ENCODE peak calls at places on chromosomes 6 and 20, in six cellular contexts. C, N, Q, W, G and Z are unnamed samples.

GRCh38 chr6:137351890-137352289 is 132.7 kb upstream of the IFNGR1 start:
- DNase-seq in W (no peak), G (no peak), Q (peak; percentile 95), C (no peak), N (no peak), Z (no peak)

GRCh38 chr6:6942826-6943225 is 164.9 kb upstream of the RREB1 start:
- DNase-seq in C (no peak), N (no peak), G (no peak), Q (peak; percentile 21), W (no peak), Z (peak; percentile 73)

GRCh38 chr6:130364224-130364780 is 1.5 kb upstream of the TMEM200A start:
- DNase-seq in C (no peak), W (no peak), G (no peak), Q (no peak), N (no peak), Z (no peak)

GRCh38 chr6:1422290-1422689 is 32.9 kb downstream of the FOXF2 start:
- DNase-seq in C (no peak), G (peak; percentile 46), Q (no peak), N (no peak), W (no peak), Z (peak; percentile 24)

GRCh38 chr6:163386329-163386910 is 28.1 kb upstream of the QKI start:
- DNase-seq in N (no peak), W (no peak), C (no peak), G (no peak), Q (no peak), Z (peak; percentile 27)

GRCh38 chr6:157186785-157187181 is 136.5 kb downstream of the TMEM242 start:
- DNase-seq in G (no peak), C (peak; percentile 19), W (no peak), N (no peak), Q (no peak), Z (no peak)

GRCh38 chr6:41740366-41741162 is 5.2 kb upstream of the TFEB start:
- DNase-seq in N (no peak), W (no peak), C (no peak), G (no peak), Q (no peak), Z (no peak)

GRCh38 chr6:45535933-45536332 is 158.2 kb upstream of the SUPT3H start:
- DNase-seq in Q (no peak), N (no peak), W (no peak), C (no peak), G (no peak), Z (no peak)

GRCh38 chr20:23349338-23350006 is 1.1 kb upstream of the NXT1 start:
- DNase-seq in Q (no peak), N (peak; percentile 52), C (no peak), W (no peak), G (peak; percentile 65), Z (no peak)

GRCh38 chr6:107114872-107115694 is at the start of gene BEND3:
- DNase-seq in G (peak; percentile 5), C (peak; percentile 50), W (peak; percentile 32), Q (no peak), N (peak; percentile 81), Z (peak; percentile 47)

GRCh38 chr6:144405173-144405572 is 120.0 kb downstream of the UTRN start:
- DNase-seq in G (no peak), C (no peak), W (no peak), N (no peak), Q (peak; percentile 75), Z (no peak)

GRCh38 chr20:21623074-21623780 is 82.2 kb upstream of the PAX1 start:
- DNase-seq in Q (no peak), C (no peak), G (no peak), W (no peak), N (no peak), Z (no peak)

GRCh38 chr6:166763606-166764472 is 136.8 kb upstream of the RPS6KA2 start:
- DNase-seq in Q (no peak), C (no peak), N (no peak), W (no peak), G (no peak), Z (no peak)

GRCh38 chr6:160238786-160239751 is 19.6 kb downstream of the SLC22A2 start:
- DNase-seq in W (peak; percentile 53), G (peak; percentile 66), Q (peak; percentile 6), C (no peak), N (no peak), Z (no peak)

GRCh38 chr6:81326856-81327561 is 425.5 kb downstream of the TENT5A start:
- DNase-seq in N (no peak), C (no peak), W (no peak), Q (no peak), G (no peak), Z (peak; percentile 71)

GRCh38 chr6:53686541-53686940 is 21.0 kb upstream of the KLHL31 start:
- DNase-seq in G (no peak), N (no peak), W (no peak), Q (no peak), C (no peak), Z (no peak)

GRCh38 chr6:169189686-169190085 is 64.0 kb downstream of the THBS2 start:
- DNase-seq in C (no peak), N (no peak), G (no peak), W (no peak), Q (no peak), Z (no peak)

GRCh38 chr6:158338311-158339112 is 26.2 kb downstream of the TULP4 start:
- DNase-seq in W (no peak), N (no peak), C (no peak), G (no peak), Q (no peak), Z (no peak)

GRCh38 chr6:51855310-51856082 is 231.9 kb downstream of the PKHD1 start:
- DNase-seq in W (peak; percentile 41), G (peak; percentile 94), N (peak; percentile 93), C (peak; percentile 65), Q (peak; percentile 53), Z (peak; percentile 70)

GRCh38 chr6:30707281-30707850 is 9.7 kb downstream of the MDC1 start:
- DNase-seq in G (no peak), W (no peak), Q (no peak), C (no peak), N (no peak), Z (no peak)

GRCh38 chr20:41213150-41213820 is 75.9 kb downstream of the PLCG1 start:
- DNase-seq in W (peak; percentile 24), Q (peak; percentile 35), N (no peak), C (peak; percentile 62), G (peak; percentile 45), Z (peak; percentile 64)

GRCh38 chr20:22248052-22248667 is 336.2 kb downstream of the FOXA2 start:
- DNase-seq in C (no peak), G (peak; percentile 43), Q (no peak), N (peak; percentile 65), W (no peak), Z (peak; percentile 43)

GRCh38 chr6:119261944-119262284 is 87.6 kb downstream of the MAN1A1 start:
- DNase-seq in W (no peak), Q (no peak), C (no peak), N (no peak), G (no peak), Z (no peak)
- TF ChIP-seq EZH2 in W (no peak), Q (no peak), C (no peak), N (no peak), G (no peak), Z (no peak)

GRCh38 chr6:170296423-170296745 is 5.5 kb upstream of the DLL1 start:
- DNase-seq in G (no peak), C (no peak), Q (no peak), W (no peak), N (peak; percentile 91), Z (no peak)
- H3K9ac ChIP-seq in G (no peak overlapping the region), C (no peak overlapping the region), Q (no peak overlapping the region), W (no peak overlapping the region), N (no peak overlapping the region), Z (no peak overlapping the region)

GRCh38 chr20:38277691-38278090 is 17.2 kb upstream of the KIAA1755 start:
- DNase-seq in Q (no peak), G (no peak), W (no peak), N (no peak), C (no peak), Z (no peak)
- H2AFZ ChIP-seq in Q (no peak overlapping the region), G (no peak overlapping the region), W (no peak overlapping the region), N (peak overlapping the region; percentile 85), C (no peak overlapping the region), Z (no peak overlapping the region)

DNA sequence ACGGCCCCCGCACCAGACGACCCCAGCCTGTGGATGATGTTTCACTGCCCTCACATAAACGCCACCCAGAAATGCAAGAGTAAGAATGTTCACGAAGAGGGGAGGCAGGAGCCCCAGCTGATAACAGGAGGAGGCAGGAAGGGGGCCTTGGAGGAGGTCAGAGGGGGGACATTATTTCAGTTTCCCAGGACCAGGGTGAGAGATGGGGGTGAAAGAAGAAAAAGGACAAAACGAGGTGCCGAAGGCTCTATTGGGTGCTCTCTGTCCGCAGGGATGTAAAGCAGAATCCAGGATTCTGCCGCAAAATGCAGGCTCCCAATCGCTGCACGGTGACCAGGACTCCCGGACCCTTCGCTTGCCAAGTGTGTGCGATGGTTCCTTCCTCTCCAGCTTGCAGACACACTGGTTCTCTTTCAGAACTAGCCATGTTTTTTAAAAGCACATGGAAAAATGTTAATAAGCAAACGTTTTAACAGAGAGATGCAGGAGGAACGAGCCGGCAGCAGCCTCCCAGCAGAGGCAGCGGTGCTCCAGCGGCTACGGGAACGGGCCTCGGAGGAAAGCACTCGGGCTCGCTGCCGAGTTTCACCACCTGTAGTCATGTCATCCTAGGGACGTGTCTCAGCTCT is 59.5 kb downstream of the ZNF831 start:
- DNase-seq in G (peak; percentile 40), W (no peak), Q (peak; percentile 9), N (peak; percentile 47), C (no peak), Z (peak; percentile 36)
- TF ChIP-seq EZH2 in G (peak; percentile 75), W (no peak), Q (no peak), N (no peak), C (no peak), Z (peak; percentile 76)